ENCODE peak calls at places on chromosomes 3 and 15, in seven cellular contexts. X is NB4, M is right cardiac atrium, Y is tibial nerve, G is BE2C, J is adrenal gland, S is A549. E is an unnamed sample.

GRCh38 chr3:194275231-194275671 is 75.9 kb downstream of the CPN2 start:
- DNase-seq in X (peak), M (no peak), Y (no peak), G (no peak), J (peak), S (peak), E (no peak)

GRCh38 chr15:38128389-38128788 is 124.2 kb upstream of the SPRED1 start:
- DNase-seq in X (no peak), M (no peak), Y (no peak), G (no peak), J (no peak), S (no peak), E (no peak)

GRCh38 chr3:148309390-148310035 is 388.2 kb upstream of the AGTR1 start:
- DNase-seq in X (peak), M (no peak), Y (peak), G (peak), J (peak), S (peak), E (no peak)

GRCh38 chr3:43418601-43419272 is 132.4 kb downstream of the SNRK start:
- DNase-seq in X (no peak), M (peak), Y (no peak), G (no peak), J (no peak), S (no peak), E (no peak)

GRCh38 chr15:76340802-76341365 is 4.3 kb downstream of the ISL2 start:
- DNase-seq in X (no peak), M (no peak), Y (no peak), G (peak), J (no peak), S (no peak), E (peak)

GRCh38 chr3:55701997-55702396 is 214.9 kb upstream of the WNT5A start:
- DNase-seq in X (no peak), M (no peak), Y (no peak), G (no peak), J (no peak), S (no peak), E (no peak)

GRCh38 chr15:88894819-88895767 is at the start of gene HAPLN3:
- DNase-seq in X (peak), M (no peak), Y (no peak), G (no peak), J (no peak), S (peak), E (peak)

GRCh38 chr15:57769266-57769665 is 62.8 kb downstream of the POLR2M start:
- DNase-seq in X (peak), M (peak), Y (peak), G (peak), J (no peak), S (no peak), E (peak)

GRCh38 chr15:62770752-62771151 is 271.8 kb upstream of the TPM1 start:
- DNase-seq in X (no peak), M (no peak), Y (no peak), G (no peak), J (no peak), S (no peak), E (peak)

GRCh38 chr15:63474810-63475316 is 29.5 kb upstream of the USP3 start:
- DNase-seq in X (peak), M (no peak), Y (no peak), G (no peak), J (no peak), S (no peak), E (no peak)

GRCh38 chr3:176633511-176633910 is 563.8 kb downstream of the TBL1XR1 start:
- DNase-seq in X (no peak), M (no peak), Y (no peak), G (peak), J (no peak), S (no peak), E (no peak)

GRCh38 chr3:9768376-9768775 is 1.4 kb downstream of the CAMK1 start:
- DNase-seq in X (no peak), M (no peak), Y (no peak), G (no peak), J (no peak), S (no peak), E (no peak)

GRCh38 chr3:10448544-10448943 is 56.8 kb downstream of the ATP2B2 start:
- DNase-seq in X (no peak), M (no peak), Y (no peak), G (peak), J (no peak), S (no peak), E (no peak)

GRCh38 chr3:43531835-43532234 is 90.0 kb downstream of the ANO10 start:
- DNase-seq in X (no peak), M (no peak), Y (no peak), G (no peak), J (no peak), S (peak), E (no peak)

GRCh38 chr15:43352693-43353382 is 18.0 kb downstream of the ZSCAN29 start:
- DNase-seq in X (no peak), M (no peak), Y (no peak), G (no peak), J (no peak), S (no peak), E (no peak)
- H3K4me3 ChIP-seq in X (no peak), M (no peak), Y (no peak), G (no peak), J (no peak), S (no peak), E (no peak)

GRCh38 chr3:24830230-24831152 is 335.8 kb upstream of the THRB start:
- DNase-seq in X (no peak), M (peak), Y (no peak), G (peak), J (no peak), S (no peak), E (peak)
- H3K4me3 ChIP-seq in X (no peak), M (peak), Y (no peak), G (no peak), J (no peak), S (peak), E (peak)

DNA sequence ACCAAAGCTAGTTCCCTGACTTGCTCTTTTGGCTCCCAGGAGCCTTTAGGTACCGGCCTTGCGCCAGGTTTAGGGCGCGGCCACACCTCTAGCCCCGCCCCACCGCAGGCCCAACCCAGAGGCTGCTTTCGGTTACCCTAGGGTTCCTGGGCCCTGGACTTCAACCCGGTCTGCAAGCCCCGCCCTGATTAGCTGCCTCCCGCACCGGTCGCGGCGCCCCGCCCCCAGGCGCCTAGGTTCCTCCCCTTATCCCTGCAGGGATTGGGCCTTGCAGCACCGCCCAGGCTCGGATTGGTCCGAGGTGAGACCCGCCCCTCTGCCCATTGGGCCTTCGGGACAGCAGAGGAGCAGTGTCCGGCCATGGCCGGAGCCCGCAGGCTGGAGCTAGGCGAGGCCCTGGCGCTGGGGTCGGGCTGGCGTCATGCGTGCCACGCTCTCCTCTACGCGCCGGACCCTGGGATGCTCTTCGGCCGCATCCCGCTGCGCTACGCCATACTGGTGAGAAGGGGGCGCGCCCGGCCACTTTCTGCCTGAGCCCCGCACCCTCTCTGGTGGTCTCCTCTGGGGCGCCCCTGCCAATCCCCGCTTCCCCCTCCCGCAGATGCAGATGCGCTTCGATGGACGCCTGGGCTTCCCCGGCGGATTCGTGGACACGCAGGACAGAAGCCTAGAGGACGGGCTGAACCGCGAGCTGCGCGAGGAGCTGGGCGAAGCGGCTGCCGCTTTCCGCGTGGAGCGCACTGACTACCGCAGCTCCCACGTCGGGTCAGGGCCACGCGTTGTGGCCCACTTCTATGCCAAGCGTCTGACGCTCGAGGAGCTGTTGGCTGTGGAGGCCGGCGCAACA is at the start of gene NUDT16:
- DNase-seq in X (peak), M (peak), Y (peak), G (peak), J (peak), S (peak), E (peak)
- H3K4me3 ChIP-seq in X (peak), M (peak), Y (peak), G (peak), J (peak), S (peak), E (peak)

DNA sequence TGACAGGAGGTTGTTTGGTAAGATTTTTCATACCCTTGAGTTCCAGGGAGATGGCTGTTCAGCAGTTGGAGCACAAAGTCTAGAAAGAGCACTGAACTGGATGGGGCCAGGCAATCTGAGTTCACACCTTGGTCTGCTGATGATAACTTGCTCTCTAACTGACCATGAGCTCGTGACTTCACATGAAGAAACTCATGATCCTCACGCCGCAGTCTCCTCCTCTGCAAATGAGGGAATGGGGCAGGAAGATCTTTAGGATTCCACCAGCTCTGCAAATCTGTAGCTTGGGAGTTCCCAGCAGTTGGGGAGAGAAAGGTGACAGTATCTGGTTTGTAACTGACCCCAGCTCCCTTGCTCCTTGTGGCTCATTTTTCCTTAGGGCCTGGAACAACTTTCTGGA is 33.7 kb downstream of the CORO2B start:
- DNase-seq in X (no peak), M (no peak), Y (no peak), G (no peak), J (no peak), S (no peak), E (no peak)
- H3K4me3 ChIP-seq in X (no peak), M (no peak), Y (no peak), G (no peak), J (no peak), S (no peak), E (no peak)

GRCh38 chr3:13891492-13892073 is 11.7 kb upstream of the WNT7A start:
- DNase-seq in X (peak), M (no peak), Y (no peak), G (no peak), J (no peak), S (no peak), E (no peak)
- H3K4me3 ChIP-seq in X (no peak), M (no peak), Y (no peak), G (no peak), J (no peak), S (no peak), E (no peak)

GRCh38 chr3:18732474-18732873 is 307.3 kb upstream of the SATB1 start:
- DNase-seq in X (no peak), M (no peak), Y (no peak), G (no peak), J (no peak), S (no peak), E (no peak)
- H3K4me3 ChIP-seq in X (no peak), M (no peak), Y (no peak), G (no peak), J (no peak), S (no peak), E (no peak)

DNA sequence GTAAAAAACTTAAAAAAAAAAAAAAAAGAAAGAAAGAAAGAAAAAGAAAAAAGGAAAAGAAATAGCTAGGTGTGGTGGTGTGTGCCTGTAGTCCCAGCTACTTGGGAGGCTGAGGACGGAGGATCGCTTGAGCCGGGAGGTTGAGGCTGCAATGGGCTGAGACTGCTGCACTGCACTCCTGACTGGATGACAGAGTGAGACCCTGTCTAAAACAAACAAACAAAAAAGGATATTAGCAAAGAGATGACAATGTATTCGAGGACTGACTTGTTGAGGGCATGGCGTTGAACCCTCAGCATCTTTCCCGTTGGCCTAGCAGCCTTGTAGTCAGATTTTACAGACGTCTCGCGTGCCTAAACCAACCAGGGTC is 602 bp upstream of the NIT2 start:
- DNase-seq in X (no peak), M (no peak), Y (no peak), G (no peak), J (no peak), S (no peak), E (no peak)
- H3K4me3 ChIP-seq in X (peak), M (peak), Y (peak), G (peak), J (no peak), S (peak), E (peak)

GRCh38 chr3:8343058-8343457 is 158.6 kb upstream of the LMCD1 start:
- DNase-seq in X (no peak), M (no peak), Y (no peak), G (no peak), J (no peak), S (no peak), E (no peak)
- H3K4me3 ChIP-seq in X (no peak), M (no peak), Y (no peak), G (no peak), J (no peak), S (no peak), E (no peak)

GRCh38 chr15:99324082-99324620 is 72.9 kb downstream of the LRRC28 start:
- DNase-seq in X (peak), M (no peak), Y (no peak), G (no peak), J (no peak), S (peak), E (no peak)
- H3K4me3 ChIP-seq in X (no peak), M (no peak), Y (no peak), G (no peak), J (no peak), S (peak), E (peak)

E was measured in psoas muscle.